ENCODE peak calls at places on chromosome 12, in seven cellular contexts. C, D, J, E, O, S and Z are unnamed samples.

GRCh38 chr12:101828463-101829196 is 2.1 kb downstream of the GNPTAB start:
- DNase-seq in S (no peak), J (no peak), O (no peak), E (no peak), C (no peak), D (no peak), Z (no peak)

GRCh38 chr12:53220857-53221202 is 11.2 kb downstream of the RARG start:
- DNase-seq in D (peak), J (peak), E (peak), O (peak), C (peak), S (peak), Z (peak)

GRCh38 chr12:25699454-25699853 is 146.4 kb upstream of the LMNTD1 start:
- DNase-seq in O (no peak), D (peak), C (no peak), S (no peak), E (no peak), J (no peak), Z (no peak)

GRCh38 chr12:96698521-96698920 is 208.5 kb upstream of the NEDD1 start:
- DNase-seq in E (peak), C (no peak), O (no peak), J (no peak), D (no peak), S (no peak), Z (no peak)

GRCh38 chr12:2318286-2318685 is 265.5 kb downstream of the CACNA1C start:
- DNase-seq in O (no peak), C (no peak), D (peak), S (no peak), E (no peak), J (no peak), Z (no peak)

GRCh38 chr12:117210266-117210918 is 20.1 kb upstream of the FBXO21 start:
- DNase-seq in J (no peak), S (no peak), D (no peak), C (no peak), O (no peak), E (no peak), Z (no peak)

GRCh38 chr12:18905134-18905533 is 167.2 kb downstream of the CAPZA3 start:
- DNase-seq in J (no peak), E (no peak), D (no peak), O (no peak), S (no peak), C (no peak), Z (no peak)

GRCh38 chr12:96237465-96238077 is 43.4 kb downstream of the ELK3 start:
- DNase-seq in S (peak), O (peak), D (peak), C (peak), E (no peak), J (peak), Z (peak)

GRCh38 chr12:14540801-14541462 is 26.8 kb downstream of the PLBD1 start:
- DNase-seq in C (no peak), S (no peak), D (no peak), J (no peak), O (no peak), E (peak), Z (no peak)

GRCh38 chr12:87670448-87670847 is 358.8 kb downstream of the C12orf50 start:
- DNase-seq in E (no peak), O (no peak), D (no peak), S (no peak), J (no peak), C (no peak), Z (no peak)

GRCh38 chr12:110109037-110109836 is 14.9 kb upstream of the IFT81 start:
- DNase-seq in E (no peak), D (peak), O (peak), S (peak), C (peak), J (peak), Z (peak)

GRCh38 chr12:117524806-117525205 is 163.4 kb upstream of the NOS1 start:
- DNase-seq in C (no peak), D (no peak), J (no peak), E (no peak), O (no peak), S (no peak), Z (no peak)

GRCh38 chr12:111193977-111194702 is 174.8 kb downstream of the PHETA1 start:
- DNase-seq in D (no peak), C (no peak), O (no peak), E (no peak), S (no peak), J (no peak), Z (no peak)

GRCh38 chr12:30825341-30825740 is 70.6 kb upstream of the CAPRIN2 start:
- DNase-seq in O (no peak), J (no peak), D (no peak), C (no peak), S (no peak), E (no peak), Z (no peak)

GRCh38 chr12:84043355-84043754 is 869.2 kb downstream of the SLC6A15 start:
- DNase-seq in C (no peak), O (no peak), S (no peak), D (no peak), E (no peak), J (no peak), Z (no peak)

GRCh38 chr12:80494836-80495235 is 50.8 kb downstream of the PTPRQ start:
- DNase-seq in J (no peak), O (no peak), D (no peak), C (no peak), S (no peak), E (no peak), Z (no peak)

GRCh38 chr12:80205960-80206359 is 106.6 kb downstream of the OTOGL start:
- DNase-seq in O (no peak), C (no peak), S (no peak), E (no peak), D (no peak), J (no peak), Z (no peak)

GRCh38 chr12:124861492-124861891 is 2.2 kb downstream of the SCARB1 start:
- DNase-seq in O (no peak), D (peak), E (peak), C (no peak), J (peak), S (no peak), Z (no peak)

GRCh38 chr12:114777052-114777451 is 93.1 kb upstream of the TBX3 start:
- DNase-seq in J (no peak), E (no peak), S (no peak), D (peak), C (no peak), O (no peak), Z (peak)

GRCh38 chr12:64088431-64089349 is 133.4 kb downstream of the KICS2 start:
- DNase-seq in O (peak), D (peak), C (peak), E (peak), S (peak), J (peak), Z (peak)

GRCh38 chr12:120784804-120785203 is 59.2 kb downstream of the ACADS start:
- DNase-seq in C (no peak), J (no peak), D (no peak), O (no peak), E (peak), S (no peak), Z (no peak)

GRCh38 chr12:26636710-26637328 is 196.2 kb downstream of the ITPR2 start:
- DNase-seq in S (no peak), C (no peak), D (peak), O (no peak), E (no peak), J (no peak), Z (peak)

GRCh38 chr12:108696996-108697290 is 34.4 kb downstream of the CORO1C start:
- DNase-seq in O (no peak), C (no peak), S (no peak), E (no peak), J (no peak), D (no peak), Z (no peak)

GRCh38 chr12:15151141-15152091 is 69.8 kb downstream of the RERG start:
- DNase-seq in D (peak), J (peak), E (peak), S (no peak), O (no peak), C (no peak), Z (peak)

GRCh38 chr12:75960086-75960910 is 71.3 kb downstream of the PHLDA1 start:
- DNase-seq in C (no peak), E (no peak), S (no peak), D (no peak), O (no peak), J (no peak), Z (no peak)

GRCh38 chr12:47781479-47782371 is 8.7 kb downstream of the SLC48A1 start:
- DNase-seq in J (no peak), S (no peak), O (no peak), E (no peak), C (no peak), D (no peak), Z (no peak)

GRCh38 chr12:84718901-84719300 is 193.7 kb downstream of the SLC6A15 start:
- DNase-seq in E (no peak), O (no peak), S (no peak), C (no peak), D (no peak), J (no peak), Z (no peak)

GRCh38 chr12:4227046-4227445 is 46.5 kb upstream of the CCND2 start:
- DNase-seq in O (no peak), J (no peak), S (no peak), D (no peak), E (no peak), C (no peak), Z (no peak)

GRCh38 chr12:85804663-85805062 is 31.5 kb downstream of the RASSF9 start:
- DNase-seq in S (no peak), J (no peak), D (peak), O (no peak), C (no peak), E (peak), Z (no peak)

GRCh38 chr12:810635-811415 is 58.4 kb downstream of the WNK1 start:
- DNase-seq in S (no peak), E (peak), J (no peak), D (no peak), C (no peak), O (no peak), Z (no peak)

GRCh38 chr12:77001181-77001758 is 64.1 kb downstream of the E2F7 start:
- DNase-seq in J (no peak), E (no peak), D (no peak), C (no peak), O (no peak), S (no peak), Z (no peak)

GRCh38 chr12:153080-153746 is 60.7 kb downstream of the SLC6A12 start:
- DNase-seq in S (peak), D (peak), E (peak), O (peak), C (no peak), J (peak), Z (peak)

GRCh38 chr12:112599871-112600270 is 181.1 kb downstream of the PTPN11 start:
- DNase-seq in S (no peak), O (peak), D (peak), J (no peak), E (no peak), C (no peak), Z (peak)

GRCh38 chr12:4824415-4824814 is 85.3 kb upstream of the KCNA1 start:
- DNase-seq in D (peak), E (no peak), O (no peak), S (no peak), J (no peak), C (no peak), Z (peak)

GRCh38 chr12:94134226-94134795 is 14.1 kb upstream of the PLXNC1 start:
- DNase-seq in J (peak), D (peak), O (no peak), E (peak), S (no peak), C (peak), Z (peak)

GRCh38 chr12:12466157-12466556 is 96.5 kb downstream of the DUSP16 start:
- DNase-seq in S (no peak), E (no peak), O (no peak), J (no peak), D (no peak), C (no peak), Z (no peak)

GRCh38 chr12:56585098-56585497 is 45.0 kb downstream of the BAZ2A start:
- DNase-seq in O (no peak), D (no peak), E (no peak), J (no peak), S (no peak), C (no peak), Z (no peak)

DNA sequence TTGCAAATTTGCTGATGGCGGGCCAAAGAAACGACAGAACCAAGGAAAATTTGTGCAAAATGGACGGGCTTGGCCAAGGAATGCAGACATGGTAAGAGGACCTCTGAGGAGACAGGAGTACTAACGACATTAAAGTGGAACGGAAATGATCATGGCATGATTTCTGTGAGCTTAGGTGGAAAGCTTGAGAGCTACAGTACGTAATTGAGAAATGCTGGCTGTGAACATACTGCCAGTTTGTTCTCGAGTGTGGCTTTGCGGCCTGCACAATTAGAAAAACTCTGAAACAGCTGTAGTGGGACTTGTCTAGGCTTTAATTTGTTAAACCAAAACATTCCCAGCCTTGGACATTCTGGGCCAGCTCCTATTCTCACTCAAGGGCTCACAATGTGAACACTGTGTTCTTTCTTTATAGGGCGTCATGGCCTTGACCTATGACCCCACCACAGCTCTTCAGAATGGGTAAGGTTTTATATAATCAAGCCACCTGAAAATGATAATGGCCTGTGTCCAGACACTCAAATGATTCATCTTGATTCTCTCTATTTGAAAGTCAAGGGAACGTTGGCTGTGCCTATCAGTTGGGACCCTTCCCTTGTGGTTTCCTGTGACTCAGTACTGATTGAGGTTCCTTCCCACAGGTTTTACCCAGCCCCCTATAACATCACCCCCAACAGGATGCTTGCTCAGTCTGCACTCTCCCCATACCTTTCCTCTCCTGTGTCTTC is 48.5 kb downstream of the BAZ2A start:
- DNase-seq in S (no peak), E (peak), O (no peak), J (peak), C (no peak), D (no peak), Z (peak)
- H3K4me3 ChIP-seq in S (no peak), E (no peak), O (no peak), J (no peak), C (no peak), D (no peak), Z (no peak)

DNA sequence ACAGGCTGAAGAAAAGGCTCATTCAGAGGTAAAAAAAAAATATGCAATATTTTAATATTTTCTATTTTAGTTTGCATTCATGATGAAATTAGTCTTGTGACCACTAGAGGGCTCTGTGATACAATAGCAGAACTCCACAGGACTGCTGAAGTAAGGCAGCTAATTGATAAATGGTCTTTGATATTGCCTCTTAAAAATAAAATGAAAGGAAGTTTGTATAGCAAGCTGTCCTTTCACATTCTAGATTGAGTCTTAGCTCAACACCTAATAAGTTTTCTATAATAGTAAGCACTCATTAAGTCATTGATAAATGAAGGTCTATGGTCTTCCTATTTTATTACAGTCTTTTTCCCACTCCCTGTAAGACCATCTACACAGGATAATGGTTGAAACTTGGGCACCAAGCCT is 315.7 kb downstream of the NAV3 start:
- DNase-seq in C (peak), J (no peak), S (no peak), D (peak), E (peak), O (peak), Z (peak)
- TF ChIP-seq CTCF in C (peak), J (peak), S (peak), D (peak), E (peak), O (peak), Z (peak)

DNA sequence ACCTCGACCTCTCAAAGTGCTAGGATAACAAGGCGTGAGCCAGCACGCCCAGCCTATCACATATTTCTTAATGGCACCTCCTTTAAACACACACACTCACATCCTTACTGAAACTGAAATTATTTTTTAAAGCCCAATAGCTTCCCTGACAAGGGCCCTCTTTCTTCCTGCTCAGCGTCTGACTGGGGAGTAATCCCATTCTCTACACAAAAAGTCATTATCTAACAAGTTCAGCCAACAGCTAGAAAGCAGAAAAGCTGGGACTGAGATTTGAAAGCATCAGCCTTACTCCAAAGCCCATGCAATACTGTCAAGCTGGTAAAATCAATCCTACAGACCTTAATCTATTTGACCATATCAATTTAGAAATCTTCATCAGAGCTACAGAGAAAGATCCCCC is 10.0 kb upstream of the AICDA start:
- DNase-seq in D (no peak), S (no peak), E (no peak), O (no peak), C (no peak), J (no peak), Z (no peak)
- H3K4me3 ChIP-seq in D (no peak), S (no peak), E (no peak), O (no peak), C (no peak), J (no peak), Z (no peak)

DNA sequence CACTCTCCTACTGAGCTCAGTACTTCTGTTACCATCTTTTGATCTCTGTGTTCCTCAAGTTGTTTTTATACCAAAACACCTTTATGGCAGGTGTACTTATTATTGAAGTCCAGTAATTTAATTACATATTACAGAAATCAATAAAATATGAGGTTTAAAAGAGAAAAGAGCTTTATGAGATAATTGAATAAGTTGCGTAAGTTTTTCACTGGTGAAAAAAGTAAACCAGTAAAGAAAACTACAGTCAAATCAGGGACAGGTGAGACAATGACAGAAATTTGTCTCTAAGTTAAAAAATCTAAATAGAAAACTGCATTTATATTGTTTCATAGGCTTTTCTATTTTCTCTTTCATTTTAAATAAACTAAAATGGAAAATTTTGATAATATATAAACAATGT is 29.1 kb upstream of the PTPRB start:
- DNase-seq in D (no peak), O (no peak), E (no peak), J (no peak), S (no peak), C (no peak), Z (no peak)
- TF ChIP-seq CTCF in D (no peak), O (no peak), E (no peak), J (no peak), S (no peak), C (no peak), Z (no peak)

GRCh38 chr12:6949063-6949594 is 2.0 kb upstream of the PTPN6 start:
- DNase-seq in E (peak), O (no peak), J (no peak), C (no peak), S (peak), D (no peak), Z (no peak)
- H3K4me3 ChIP-seq in E (peak), O (no peak), J (no peak), C (no peak), S (no peak), D (no peak), Z (no peak)

GRCh38 chr12:20369164-20370000 is 1.0 kb downstream of the PDE3A start:
- DNase-seq in C (no peak), J (peak), D (peak), S (peak), O (no peak), E (no peak), Z (peak)
- TF ChIP-seq CTCF in C (no peak), J (peak), D (peak), S (peak), O (no peak), E (no peak), Z (no peak)

GRCh38 chr12:49092086-49092815 is 2.4 kb downstream of the DHH start:
- DNase-seq in O (peak), S (peak), C (no peak), D (peak), J (no peak), E (peak), Z (no peak)
- H3K4me3 ChIP-seq in O (peak), S (peak), C (peak), D (peak), J (peak), E (no peak), Z (peak)